ENCODE peak calls at places on chromosome 10, in seven cellular contexts. Y is IMR-90, N is mesendoderm, F is mesenchymal stem cell, R is neuronal stem cell, W is H9, J is H1. D is an unnamed sample.

GRCh38 chr10:126950401-126951105 is 45.3 kb downstream of the DOCK1 start:
- DNase-seq in N (no peak), J (no peak), R (no peak), Y (no peak), F (no peak), W (no peak), D (no peak)

GRCh38 chr10:73625004-73625883 is 16.0 kb downstream of the MYOZ1 start:
- DNase-seq in W (peak; percentile 71), R (peak; percentile 63), Y (peak; percentile 25), J (no peak), F (peak; percentile 60), N (peak; percentile 81), D (peak; percentile 61)

GRCh38 chr10:49163741-49164140 is 24.4 kb downstream of the TMEM273 start:
- DNase-seq in J (no peak), N (no peak), Y (peak; percentile 96), W (no peak), R (no peak), F (peak; percentile 52), D (peak; percentile 75)

GRCh38 chr10:75957721-75958120 is 526.3 kb downstream of the LRMDA start:
- DNase-seq in J (no peak), N (no peak), Y (no peak), F (peak; percentile 33), R (no peak), W (no peak), D (no peak)

GRCh38 chr10:85317827-85318226 is 989.4 kb downstream of the CCSER2 start:
- DNase-seq in F (no peak), R (no peak), W (no peak), N (peak; percentile 29), J (no peak), Y (no peak), D (no peak)

GRCh38 chr10:99442394-99442793 is 12.0 kb upstream of the GOT1 start:
- DNase-seq in F (no peak), N (no peak), W (no peak), Y (no peak), J (no peak), R (no peak), D (no peak)

GRCh38 chr10:44674536-44674935 is 236.6 kb upstream of the TMEM72 start:
- DNase-seq in F (no peak), Y (no peak), N (no peak), R (no peak), J (no peak), W (no peak), D (no peak)

GRCh38 chr10:103476046-103476768 is 2.8 kb downstream of the CALHM3 start:
- DNase-seq in N (peak; percentile 90), W (peak; percentile 91), Y (no peak), J (peak; percentile 63), F (no peak), R (no peak), D (no peak)

GRCh38 chr10:104819731-104820130 is 178.6 kb downstream of the SORCS3 start:
- DNase-seq in F (no peak), N (no peak), R (no peak), Y (no peak), W (no peak), J (no peak), D (no peak)

GRCh38 chr10:32077896-32078295 is 21.7 kb upstream of the KIF5B start:
- DNase-seq in N (peak; percentile 67), W (no peak), F (peak; percentile 89), J (no peak), Y (peak; percentile 72), R (no peak), D (peak; percentile 72)

GRCh38 chr10:1054684-1055083 is 1.5 kb upstream of the WDR37 start:
- DNase-seq in R (no peak), F (peak; percentile 55), N (no peak), W (no peak), Y (no peak), J (no peak), D (no peak)

GRCh38 chr10:93288679-93289634 is 193.2 kb downstream of the MYOF start:
- DNase-seq in F (peak; percentile 82), R (peak; percentile 87), N (peak; percentile 99), Y (peak; percentile 84), J (peak; percentile 85), W (peak; percentile 92), D (peak; percentile 95)

GRCh38 chr10:97823734-97824133 is 25.9 kb upstream of the GOLGA7B start:
- DNase-seq in W (no peak), J (no peak), N (no peak), Y (no peak), R (no peak), F (no peak), D (no peak)

GRCh38 chr10:6141296-6142151 is 52.7 kb downstream of the RBM17 start:
- DNase-seq in R (no peak), W (no peak), Y (peak; percentile 92), F (peak; percentile 89), N (no peak), J (no peak), D (no peak)

GRCh38 chr10:86303626-86304025 is 63.0 kb downstream of the GRID1 start:
- DNase-seq in W (peak; percentile 19), N (no peak), J (no peak), R (no peak), Y (no peak), F (no peak), D (no peak)

GRCh38 chr10:61896854-61897661 is 4.4 kb upstream of the ARID5B start:
- DNase-seq in W (peak; percentile 83), R (peak; percentile 78), J (peak; percentile 68), F (peak; percentile 67), N (peak; percentile 96), Y (peak; percentile 27), D (peak; percentile 94)
- H2BK5ac ChIP-seq in W (no peak overlapping the region), R (peak overlapping the region; percentile 40), J (no peak overlapping the region), F (no peak overlapping the region), N (peak overlapping the region; percentile 27), Y (peak overlapping the region; percentile 0), D (peak overlapping the region; percentile 24)

DNA sequence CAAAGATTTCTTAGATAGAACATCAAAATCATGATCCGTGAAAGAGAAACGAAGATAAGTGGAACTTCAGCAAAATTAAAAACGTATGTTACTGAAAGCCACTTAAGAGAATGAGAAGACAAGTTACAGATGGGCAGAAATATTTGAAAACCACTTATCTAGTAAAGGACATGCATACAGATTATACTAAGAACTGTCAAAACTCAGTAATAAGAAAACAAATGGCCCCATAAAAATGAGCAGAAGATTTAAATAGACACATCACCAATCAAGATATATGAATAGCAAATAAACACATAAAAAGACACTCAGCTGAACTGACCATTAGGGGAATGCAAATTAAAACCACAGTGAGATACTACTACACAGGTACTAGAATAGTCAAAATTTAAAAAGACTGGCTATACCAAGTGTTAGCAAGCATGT is 343.7 kb downstream of the PTEN start:
- DNase-seq in J (no peak), F (peak; percentile 28), N (no peak), Y (no peak), W (no peak), R (no peak), D (no peak)
- H2BK5ac ChIP-seq in J (no peak overlapping the region), F (no peak overlapping the region), N (no peak overlapping the region), Y (no peak overlapping the region), W (no peak overlapping the region), R (no peak overlapping the region), D (no peak overlapping the region)

DNA sequence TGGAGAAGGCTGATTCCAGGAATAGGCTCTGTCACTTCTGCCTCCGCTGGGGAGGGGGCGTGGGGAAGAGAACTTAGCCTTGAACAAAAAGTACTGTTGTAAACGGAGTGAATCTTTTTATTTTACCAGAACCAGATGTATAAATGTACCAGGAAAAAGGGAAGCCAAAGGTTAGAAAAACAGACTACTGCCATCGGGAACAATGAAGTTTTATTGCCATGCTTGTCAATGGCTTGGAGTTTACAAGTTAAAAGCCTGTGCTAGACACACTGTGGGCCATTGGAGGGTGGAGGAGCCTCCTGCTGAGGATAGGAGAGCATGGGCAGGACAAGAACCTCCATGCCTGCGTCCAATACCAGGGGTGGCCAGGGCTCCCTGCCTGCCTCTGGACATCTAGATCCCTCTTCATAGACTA is 161.7 kb upstream of the LYZL2 start:
- DNase-seq in F (no peak), R (no peak), J (no peak), Y (no peak), N (no peak), W (no peak), D (no peak)
- H2BK5ac ChIP-seq in F (no peak overlapping the region), R (no peak overlapping the region), J (no peak overlapping the region), Y (no peak overlapping the region), N (no peak overlapping the region), W (no peak overlapping the region), D (no peak overlapping the region)

DNA sequence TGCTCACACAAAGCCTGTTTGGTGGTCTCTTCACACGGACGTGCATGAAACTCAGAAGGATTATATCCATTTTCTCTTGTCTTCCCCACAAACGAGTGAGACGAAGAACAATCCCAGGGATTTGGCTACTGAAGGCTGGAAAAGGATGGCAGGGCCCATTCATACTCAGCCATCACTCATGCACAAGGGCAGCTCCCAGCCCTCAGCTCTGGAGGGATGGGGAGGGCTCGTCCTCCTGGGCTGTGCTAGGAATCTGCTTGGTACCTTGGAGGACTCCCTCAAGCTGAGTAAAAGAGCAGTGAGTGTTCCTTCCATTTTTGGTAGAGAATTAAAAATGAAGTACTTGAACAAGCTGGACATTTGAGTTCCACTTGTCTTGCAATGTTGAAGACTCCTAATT is 33.2 kb upstream of the RAB18 start:
- DNase-seq in J (no peak), R (no peak), Y (no peak), F (no peak), N (peak; percentile 74), W (peak; percentile 58), D (no peak)
- H2BK5ac ChIP-seq in J (peak overlapping the region; percentile 40), R (no peak overlapping the region), Y (no peak overlapping the region), F (no peak overlapping the region), N (peak overlapping the region; percentile 74), W (no peak overlapping the region), D (no peak overlapping the region)

DNA sequence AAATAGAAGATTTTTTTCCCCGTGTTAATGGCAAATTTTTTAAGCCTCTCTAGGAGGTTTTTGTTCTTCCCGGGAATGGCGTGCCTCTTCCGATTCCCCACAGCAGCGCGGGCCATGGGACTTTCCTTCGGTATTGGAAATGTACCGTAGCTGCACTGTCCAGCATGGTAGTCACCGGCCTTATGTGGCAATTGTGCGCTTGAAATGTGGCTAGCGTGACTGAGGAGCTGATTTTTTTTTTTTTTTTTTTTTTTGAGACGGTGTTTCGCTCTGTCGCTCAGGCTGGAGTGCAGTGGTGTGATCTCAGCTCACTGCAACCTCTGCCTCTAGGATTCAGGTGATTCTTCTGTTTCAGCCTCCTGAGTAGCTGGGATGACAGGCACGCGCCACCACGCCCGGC is 938 bp upstream of the TCTN3 start:
- DNase-seq in Y (no peak), F (no peak), J (no peak), N (no peak), R (no peak), W (no peak), D (peak; percentile 69)
- H2BK5ac ChIP-seq in Y (no peak overlapping the region), F (no peak overlapping the region), J (no peak overlapping the region), N (no peak overlapping the region), R (no peak overlapping the region), W (no peak overlapping the region), D (peak overlapping the region; percentile 21)

GRCh38 chr10:111709630-111710029 is 473.9 kb downstream of the GPAM start:
- DNase-seq in J (no peak), R (no peak), N (no peak), F (no peak), W (no peak), Y (no peak), D (no peak)
- H2BK5ac ChIP-seq in J (no peak overlapping the region), R (no peak overlapping the region), N (no peak overlapping the region), F (no peak overlapping the region), W (no peak overlapping the region), Y (no peak overlapping the region), D (no peak overlapping the region)

GRCh38 chr10:71963756-71964668 is at the start of gene CHST3:
- DNase-seq in F (peak; percentile 57), Y (peak; percentile 56), J (no peak), R (peak; percentile 43), W (peak; percentile 55), N (peak; percentile 70), D (peak; percentile 60)
- H2BK5ac ChIP-seq in F (no peak within 1 kb of the TSS), Y (peak within 1 kb of the TSS; percentile 65), J (peak within 1 kb of the TSS; percentile 78), R (peak within 1 kb of the TSS; percentile 77), W (no peak within 1 kb of the TSS), N (peak within 1 kb of the TSS; percentile 50), D (peak within 1 kb of the TSS; percentile 91)